ENCODE peak calls at places on chromosomes 11 and 22, in six cellular contexts. One of them, this sample, is unnamed.

GRCh38 chr11:72038491-72038890 is 39.8 kb downstream of the IL18BP start:
- DNase-seq in AG20443: peak
- DNase-seq in EH: peak
- DNase-seq in gastrocnemius medialis: peak
- DNase-seq in brain microvascular endothelial cell: peak
- DNase-seq in osteoblast: peak
- DNase-seq in this sample: peak

GRCh38 chr11:64360403-64360980 is 1.5 kb downstream of the RPS6KA4 start:
- DNase-seq in gastrocnemius medialis: no peak
- DNase-seq in AG20443: no peak
- DNase-seq in osteoblast: no peak
- DNase-seq in EH: no peak
- DNase-seq in brain microvascular endothelial cell: no peak
- DNase-seq in this sample: no peak

GRCh38 chr11:67248653-67249052 is 17.6 kb upstream of the GRK2 start:
- DNase-seq in gastrocnemius medialis: peak
- DNase-seq in brain microvascular endothelial cell: no peak
- DNase-seq in EH: peak
- DNase-seq in osteoblast: no peak
- DNase-seq in AG20443: peak
- DNase-seq in this sample: peak

GRCh38 chr11:5107285-5107684 is 30.9 kb downstream of the OR52A5 start:
- DNase-seq in osteoblast: no peak
- DNase-seq in brain microvascular endothelial cell: no peak
- DNase-seq in gastrocnemius medialis: no peak
- DNase-seq in AG20443: no peak
- DNase-seq in EH: no peak
- DNase-seq in this sample: no peak

GRCh38 chr11:62108017-62108750 is 15.6 kb upstream of the INCENP start:
- DNase-seq in EH: peak
- DNase-seq in osteoblast: no peak
- DNase-seq in gastrocnemius medialis: no peak
- DNase-seq in AG20443: peak
- DNase-seq in brain microvascular endothelial cell: peak
- DNase-seq in this sample: peak

GRCh38 chr11:9982796-9983579 is 311.0 kb downstream of the SBF2 start:
- DNase-seq in gastrocnemius medialis: no peak
- DNase-seq in osteoblast: no peak
- DNase-seq in brain microvascular endothelial cell: peak
- DNase-seq in EH: peak
- DNase-seq in AG20443: no peak
- DNase-seq in this sample: peak

GRCh38 chr11:12707500-12707880 is 33.3 kb downstream of the TEAD1 start:
- DNase-seq in AG20443: no peak
- DNase-seq in EH: no peak
- DNase-seq in gastrocnemius medialis: no peak
- DNase-seq in brain microvascular endothelial cell: no peak
- DNase-seq in osteoblast: no peak
- DNase-seq in this sample: no peak

GRCh38 chr11:12694182-12694531 is 19.9 kb downstream of the TEAD1 start:
- DNase-seq in AG20443: no peak
- DNase-seq in brain microvascular endothelial cell: no peak
- DNase-seq in EH: no peak
- DNase-seq in gastrocnemius medialis: no peak
- DNase-seq in osteoblast: no peak
- DNase-seq in this sample: no peak

GRCh38 chr11:115215694-115216615 is 288.3 kb downstream of the CADM1 start:
- DNase-seq in osteoblast: no peak
- DNase-seq in AG20443: no peak
- DNase-seq in EH: no peak
- DNase-seq in gastrocnemius medialis: no peak
- DNase-seq in brain microvascular endothelial cell: no peak
- DNase-seq in this sample: no peak

GRCh38 chr11:123690490-123690889 is 36.1 kb upstream of the SCN3B start:
- DNase-seq in brain microvascular endothelial cell: peak
- DNase-seq in EH: peak
- DNase-seq in gastrocnemius medialis: no peak
- DNase-seq in AG20443: peak
- DNase-seq in osteoblast: peak
- DNase-seq in this sample: peak

GRCh38 chr22:45852826-45853225 is 124.1 kb downstream of the WNT7B start:
- DNase-seq in brain microvascular endothelial cell: no peak
- DNase-seq in EH: no peak
- DNase-seq in osteoblast: no peak
- DNase-seq in AG20443: no peak
- DNase-seq in gastrocnemius medialis: no peak
- DNase-seq in this sample: no peak

GRCh38 chr11:46050065-46050464 is 71.2 kb downstream of the PHF21A start:
- DNase-seq in AG20443: peak
- DNase-seq in gastrocnemius medialis: no peak
- DNase-seq in osteoblast: peak
- DNase-seq in EH: peak
- DNase-seq in brain microvascular endothelial cell: peak
- DNase-seq in this sample: peak

This sample was measured in astrocyte.